ENCODE peak calls at places on chromosomes 2 and 18, in six cellular contexts. W is Karpas-422, Q is GM23248, X is A549, H is IMR-90, A is fibroblast of lung. Y is an unnamed sample.

GRCh38 chr18:3209859-3210569 is 9.8 kb downstream of the MYOM1 start:
- DNase-seq in W (no peak), Q (no peak), X (peak; percentile 7), H (no peak), A (no peak), Y (no peak)

GRCh38 chr2:217943379-217944321 is 59.1 kb downstream of the TNS1 start:
- DNase-seq in W (peak; percentile 52), Q (peak; percentile 85), X (peak; percentile 35), H (peak; percentile 58), A (peak; percentile 70), Y (peak; percentile 50)

GRCh38 chr2:3745901-3746300 is 42.5 kb downstream of the DCDC2C start:
- DNase-seq in W (no peak), Q (no peak), X (no peak), H (no peak), A (no peak), Y (no peak)

GRCh38 chr18:22544626-22545025 is 126.9 kb upstream of the CTAGE1 start:
- DNase-seq in W (no peak), Q (peak; percentile 66), X (no peak), H (no peak), A (no peak), Y (no peak)

GRCh38 chr2:156892449-156893335 is 364.8 kb upstream of the GALNT5 start:
- DNase-seq in W (peak; percentile 63), Q (peak; percentile 49), X (peak; percentile 64), H (peak; percentile 60), A (peak; percentile 44), Y (peak; percentile 41)

GRCh38 chr2:3172265-3172935 is 205.2 kb downstream of the EIPR1 start:
- DNase-seq in W (no peak), Q (no peak), X (no peak), H (no peak), A (no peak), Y (no peak)

GRCh38 chr2:15942711-15943345 is 2.5 kb downstream of the MYCN start:
- DNase-seq in W (no peak), Q (no peak), X (no peak), H (no peak), A (no peak), Y (no peak)

GRCh38 chr2:231260442-231260841 is 62.0 kb downstream of the ARMC9 start:
- DNase-seq in W (no peak), Q (peak; percentile 26), X (no peak), H (peak; percentile 22), A (peak; percentile 43), Y (no peak)

GRCh38 chr2:101199153-101199810 is 48.1 kb upstream of the TBC1D8 start:
- DNase-seq in W (no peak), Q (peak; percentile 40), X (peak; percentile 21), H (peak; percentile 26), A (peak; percentile 50), Y (no peak)

GRCh38 chr2:174013310-174013751 is 48.2 kb upstream of the SP3 start:
- DNase-seq in W (no peak), Q (peak; percentile 61), X (no peak), H (no peak), A (no peak), Y (no peak)

GRCh38 chr2:118065015-118065666 is 23.1 kb upstream of the INSIG2 start:
- DNase-seq in W (no peak), Q (no peak), X (no peak), H (no peak), A (peak; percentile 20), Y (no peak)

GRCh38 chr2:131535526-131535925 is 7.8 kb downstream of the CCDC74A start:
- DNase-seq in W (no peak), Q (no peak), X (no peak), H (no peak), A (no peak), Y (no peak)

GRCh38 chr2:80987466-80987865 is 682.9 kb upstream of the LRRTM1 start:
- DNase-seq in W (no peak), Q (no peak), X (no peak), H (no peak), A (no peak), Y (no peak)

GRCh38 chr2:45992021-45992745 is 305.0 kb upstream of the EPAS1 start:
- DNase-seq in W (no peak), Q (peak; percentile 93), X (peak; percentile 99), H (peak; percentile 66), A (peak; percentile 89), Y (no peak)

GRCh38 chr2:28586864-28587263 is 91.0 kb downstream of the PLB1 start:
- DNase-seq in W (no peak), Q (no peak), X (no peak), H (no peak), A (no peak), Y (no peak)

GRCh38 chr2:110690345-110690965 is 12.6 kb upstream of the BUB1 start:
- DNase-seq in W (no peak), Q (no peak), X (no peak), H (no peak), A (no peak), Y (no peak)

GRCh38 chr18:66603941-66604627 is at the start of gene CDH19:
- DNase-seq in W (no peak), Q (no peak), X (peak; percentile 13), H (no peak), A (no peak), Y (no peak)

GRCh38 chr2:217743407-217743806 is 259.4 kb downstream of the TNS1 start:
- DNase-seq in W (no peak), Q (no peak), X (no peak), H (no peak), A (no peak), Y (no peak)

GRCh38 chr2:42934568-42935258 is 142.3 kb upstream of the HAAO start:
- DNase-seq in W (no peak), Q (no peak), X (no peak), H (no peak), A (no peak), Y (no peak)

GRCh38 chr2:148730085-148730484 is 85.5 kb downstream of the EPC2 start:
- DNase-seq in W (no peak), Q (no peak), X (no peak), H (peak; percentile 8), A (no peak), Y (no peak)

GRCh38 chr2:163774862-163775261 is 39.1 kb upstream of the FIGN start:
- DNase-seq in W (no peak), Q (peak; percentile 97), X (peak; percentile 68), H (peak; percentile 81), A (peak; percentile 97), Y (no peak)

GRCh38 chr2:24317491-24317920 is 42.8 kb downstream of the ITSN2 start:
- DNase-seq in W (no peak), Q (no peak), X (no peak), H (peak; percentile 5), A (no peak), Y (no peak)

GRCh38 chr2:3730646-3731045 is 27.3 kb downstream of the DCDC2C start:
- DNase-seq in W (no peak), Q (peak; percentile 45), X (peak; percentile 52), H (peak; percentile 41), A (peak; percentile 19), Y (no peak)

GRCh38 chr2:54321062-54321461 is 65.0 kb upstream of the TSPYL6 start:
- DNase-seq in W (no peak), Q (no peak), X (no peak), H (no peak), A (no peak), Y (no peak)
- H3K4me2 ChIP-seq in W (no peak overlapping the region), Q (no peak overlapping the region), X (no peak overlapping the region), H (no peak overlapping the region), A (no peak overlapping the region), Y (no peak overlapping the region)

GRCh38 chr2:119475225-119475856 is 43.7 kb downstream of the TMEM37 start:
- DNase-seq in W (peak; percentile 55), Q (no peak), X (no peak), H (no peak), A (no peak), Y (no peak)

GRCh38 chr2:119475857-119476244 is 44.2 kb downstream of the TMEM37 start:
- DNase-seq in W (no peak), Q (no peak), X (no peak), H (no peak), A (no peak), Y (no peak)

GRCh38 chr2:119478188-119479065 is 45.9 kb downstream of the SCTR start:
- DNase-seq in W (no peak), Q (no peak), X (no peak), H (no peak), A (no peak), Y (no peak)

GRCh38 chr2:119474371-119475224 is 42.9 kb downstream of the TMEM37 start:
- DNase-seq in W (no peak), Q (no peak), X (no peak), H (no peak), A (no peak), Y (no peak)

DNA sequence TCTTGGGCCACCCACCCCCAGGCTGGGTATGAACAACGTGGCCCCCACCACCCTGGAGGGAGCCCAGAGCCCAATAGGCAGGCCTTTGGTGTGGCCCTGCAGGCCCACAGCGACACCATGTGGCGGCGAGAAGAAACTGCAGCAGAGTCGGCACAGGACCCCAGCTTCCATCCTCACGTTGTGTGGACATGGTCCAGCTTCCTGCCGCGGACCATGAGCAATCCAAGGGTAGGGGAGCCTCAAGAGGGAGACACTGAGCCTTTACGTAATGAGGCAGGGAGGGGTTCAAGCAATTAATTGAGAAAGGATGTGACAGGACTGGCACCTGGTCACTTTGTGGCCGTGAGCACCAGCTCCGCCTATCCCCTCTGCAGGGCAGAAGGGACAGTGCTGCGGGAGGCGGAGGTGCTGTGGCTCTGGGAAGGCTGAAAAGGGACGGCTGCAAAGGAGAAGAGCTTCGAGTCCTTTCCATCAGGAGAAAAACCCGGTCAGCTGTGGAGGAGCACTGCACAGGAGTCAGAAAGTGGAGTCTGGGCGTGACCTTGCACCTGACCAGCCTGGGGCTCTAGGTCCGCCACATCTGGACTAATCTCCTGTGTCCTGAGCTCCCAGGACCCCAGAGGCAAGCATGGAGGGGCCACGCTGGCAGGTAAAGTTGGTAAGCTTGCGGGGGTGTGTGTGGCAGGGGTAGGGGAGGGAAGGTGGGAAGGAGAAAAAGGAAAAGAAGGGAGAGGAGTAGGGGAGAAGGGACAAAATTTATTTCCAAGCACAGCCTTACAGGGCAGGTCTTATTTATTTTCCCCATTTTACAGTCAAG is 44.9 kb downstream of the TMEM37 start:
- DNase-seq in W (peak; percentile 83), Q (peak; percentile 71), X (peak; percentile 74), H (peak; percentile 36), A (peak; percentile 58), Y (peak; percentile 56)
- H3K4me2 ChIP-seq in W (no peak overlapping the region), Q (no peak overlapping the region), X (peak overlapping the region; percentile 80), H (no peak overlapping the region), A (no peak overlapping the region), Y (peak overlapping the region; percentile 29)

GRCh38 chr2:11679491-11680130 is 9.6 kb upstream of the NTSR2 start:
- DNase-seq in W (no peak), Q (no peak), X (no peak), H (no peak), A (no peak), Y (no peak)
- H3K4me2 ChIP-seq in W (no peak overlapping the region), Q (no peak overlapping the region), X (no peak overlapping the region), H (no peak overlapping the region), A (no peak overlapping the region), Y (no peak overlapping the region)

GRCh38 chr2:236124182-236124581 is 44.0 kb downstream of the GBX2 start:
- DNase-seq in W (no peak), Q (no peak), X (no peak), H (no peak), A (no peak), Y (no peak)

GRCh38 chr2:236128321-236128720 is 39.9 kb downstream of the GBX2 start:
- DNase-seq in W (no peak), Q (no peak), X (no peak), H (no peak), A (peak; percentile 7), Y (no peak)

GRCh38 chr2:236125541-236125940 is 42.6 kb downstream of the GBX2 start:
- DNase-seq in W (no peak), Q (no peak), X (no peak), H (no peak), A (no peak), Y (no peak)

GRCh38 chr2:236129935-236130334 is 38.3 kb downstream of the GBX2 start:
- DNase-seq in W (no peak), Q (no peak), X (no peak), H (no peak), A (no peak), Y (no peak)

GRCh38 chr2:236127010-236127409 is 41.2 kb downstream of the GBX2 start:
- DNase-seq in W (no peak), Q (no peak), X (no peak), H (no peak), A (no peak), Y (no peak)
- H3K4me2 ChIP-seq in W (no peak overlapping the region), Q (no peak overlapping the region), X (no peak overlapping the region), H (no peak overlapping the region), A (no peak overlapping the region), Y (no peak overlapping the region)

Y was measured in neuronal stem cell.